ENCODE peak calls at places on chromosome 22, in four cellular contexts. H is pancreas, X is KG1, O is GM12891. G is an unnamed sample.

GRCh38 chr22:48320671-48321515 is 1506.8 kb downstream of the BRD1 start:
- DNase-seq in O (no peak), H (no peak), X (no peak), G (no peak)

GRCh38 chr22:48378673-48379072 is 1449.0 kb downstream of the BRD1 start:
- DNase-seq in O (no peak), H (no peak), X (no peak), G (no peak)

GRCh38 chr22:27378343-27378800 is 423.2 kb downstream of the MN1 start:
- DNase-seq in X (no peak), O (no peak), H (peak; percentile 17), G (no peak)

GRCh38 chr22:17982572-17983141 is 41.7 kb downstream of the MICAL3 start:
- DNase-seq in H (no peak), O (no peak), X (no peak), G (no peak)

GRCh38 chr22:27850000-27850465 is 48.5 kb upstream of the MN1 start:
- DNase-seq in H (no peak), O (no peak), X (no peak), G (no peak)

GRCh38 chr22:50085211-50085999 is at the start of gene MLC1:
- DNase-seq in H (no peak), O (no peak), X (peak; percentile 91), G (no peak)

GRCh38 chr22:50481440-50482106 is at the start of gene ADM2:
- DNase-seq in X (no peak), O (no peak), H (peak; percentile 66), G (no peak)

GRCh38 chr22:35873426-35873825 is 155.2 kb downstream of the RBFOX2 start:
- DNase-seq in X (no peak), O (no peak), H (no peak), G (no peak)

GRCh38 chr22:27133951-27134664 is 476.7 kb downstream of the MIAT start:
- DNase-seq in O (peak; percentile 19), X (no peak), H (no peak), G (no peak)

GRCh38 chr22:42716221-42716620 is 4.4 kb downstream of the A4GALT start:
- DNase-seq in H (no peak), X (no peak), O (no peak), G (no peak)

GRCh38 chr22:38214248-38215056 is 12.7 kb downstream of the MAFF start:
- DNase-seq in O (peak; percentile 66), H (peak; percentile 41), X (no peak), G (no peak)

GRCh38 chr22:41367680-41368542 is 13.8 kb upstream of the TEF start:
- DNase-seq in O (no peak), X (no peak), H (peak; percentile 76), G (peak; percentile 35)

GRCh38 chr22:21710156-21710555 is 25.4 kb downstream of the YPEL1 start:
- DNase-seq in X (no peak), O (no peak), H (no peak), G (no peak)

GRCh38 chr22:30701872-30702271 is 7.2 kb downstream of the OSBP2 start:
- DNase-seq in H (no peak), O (no peak), X (no peak), G (no peak)

GRCh38 chr22:17964647-17965046 is 59.7 kb downstream of the MICAL3 start:
- DNase-seq in O (peak; percentile 69), X (no peak), H (no peak), G (no peak)

GRCh38 chr22:17949926-17950473 is 74.4 kb downstream of the MICAL3 start:
- DNase-seq in X (no peak), H (no peak), O (no peak), G (no peak)

GRCh38 chr22:30922151-30922611 is 46.4 kb downstream of the MORC2 start:
- DNase-seq in X (peak; percentile 8), H (peak; percentile 57), O (peak; percentile 60), G (no peak)

GRCh38 chr22:45949258-45949870 is 27.6 kb downstream of the WNT7B start:
- DNase-seq in O (no peak), X (no peak), H (no peak), G (no peak)

GRCh38 chr22:31286360-31287255 is 5.7 kb downstream of the PIK3IP1 start:
- DNase-seq in O (no peak), H (no peak), X (peak; percentile 42), G (no peak)

GRCh38 chr22:30348395-30348794 is 8.3 kb downstream of the SF3A1 start:
- DNase-seq in X (no peak), H (no peak), O (no peak), G (no peak)

GRCh38 chr22:22374163-22374562 is 129.6 kb downstream of the VPREB1 start:
- DNase-seq in O (no peak), X (no peak), H (no peak), G (no peak)

GRCh38 chr22:25027959-25028840 is 75.7 kb downstream of the KIAA1671 start:
- DNase-seq in X (no peak), O (no peak), H (no peak), G (no peak)

GRCh38 chr22:31680764-31681624 is 19.0 kb upstream of the PISD start:
- DNase-seq in H (no peak), O (no peak), X (no peak), G (no peak)

GRCh38 chr22:30309981-30310672 is 16.6 kb downstream of the TBC1D10A start:
- DNase-seq in X (no peak), H (peak; percentile 60), O (no peak), G (no peak)

GRCh38 chr22:36541831-36542391 is 12.9 kb upstream of the EIF3D start:
- DNase-seq in O (no peak), X (no peak), H (no peak), G (no peak)

GRCh38 chr22:29315286-29316195 is at the start of gene RASL10A:
- DNase-seq in O (peak; percentile 62), H (no peak), X (no peak), G (no peak)

GRCh38 chr22:19757140-19757984 is 3.2 kb upstream of the TBX1 start:
- DNase-seq in O (no peak), X (no peak), H (no peak), G (no peak)

GRCh38 chr22:17103351-17103750 is 17.8 kb downstream of the TMEM121B start:
- DNase-seq in O (no peak), H (no peak), X (no peak), G (no peak)

GRCh38 chr22:37498289-37498909 is 12.2 kb upstream of the MFNG start:
- DNase-seq in H (peak; percentile 52), O (peak; percentile 97), X (peak; percentile 25), G (no peak)